ENCODE peak calls at places on chromosomes 7 and 10, in eight cellular contexts. F is neural progenitor cell, H is GM20000, Z is foreskin keratinocyte, L is upper lobe of right lung, D is AG04449, Y is PC-9, J is HFF-Myc. O is an unnamed sample.

GRCh38 chr10:62231371-62231770 is 37.3 kb downstream of the RTKN2 start:
- DNase-seq in Z (peak), H (no peak), L (no peak), F (no peak), D (peak), J (no peak), Y (peak), O (no peak)

GRCh38 chr7:140501941-140502340 is 22.6 kb upstream of the MKRN1 start:
- DNase-seq in J (no peak), Z (no peak), H (no peak), F (no peak), D (no peak), L (no peak), Y (no peak), O (no peak)

GRCh38 chr10:63466168-63466935 is 575 bp upstream of the JMJD1C start:
- DNase-seq in Y (no peak), D (no peak), L (no peak), J (no peak), Z (peak), F (peak), H (peak), O (no peak)

GRCh38 chr7:124330741-124331407 is 298.0 kb upstream of the TMEM229A start:
- DNase-seq in Y (no peak), L (no peak), Z (no peak), D (no peak), F (no peak), J (no peak), H (no peak), O (no peak)

GRCh38 chr10:110802551-110803238 is 69.0 kb upstream of the PDCD4 start:
- DNase-seq in L (peak), Y (no peak), D (peak), Z (peak), H (peak), F (no peak), J (peak), O (peak)

GRCh38 chr7:38186593-38187314 is 8.7 kb downstream of the STARD3NL start:
- DNase-seq in Y (no peak), J (no peak), Z (peak), F (no peak), D (no peak), L (no peak), H (no peak), O (no peak)

GRCh38 chr10:69037489-69037888 is 48.9 kb downstream of the KIFBP start:
- DNase-seq in J (no peak), L (no peak), F (no peak), Z (no peak), H (no peak), D (no peak), Y (no peak), O (no peak)

GRCh38 chr7:149637911-149638565 is 135.3 kb downstream of the ZNF467 start:
- DNase-seq in Y (no peak), F (no peak), D (no peak), Z (no peak), L (no peak), J (no peak), H (no peak), O (no peak)

GRCh38 chr10:15486404-15486803 is 115.3 kb upstream of the FAM171A1 start:
- DNase-seq in Z (no peak), D (peak), F (no peak), J (no peak), L (no peak), H (no peak), Y (no peak), O (no peak)

GRCh38 chr10:71999360-72000072 is 35.3 kb downstream of the CHST3 start:
- DNase-seq in D (no peak), Y (no peak), L (no peak), Z (peak), H (no peak), F (peak), J (no peak), O (no peak)

GRCh38 chr7:30652951-30653641 is 29.2 kb downstream of the CRHR2 start:
- DNase-seq in H (no peak), D (no peak), Z (no peak), Y (no peak), L (peak), J (no peak), F (no peak), O (no peak)

GRCh38 chr10:70378122-70378521 is 4.3 kb downstream of the LRRC20 start:
- DNase-seq in L (no peak), J (peak), D (peak), Z (peak), H (no peak), Y (peak), F (no peak), O (no peak)

GRCh38 chr10:22712959-22713852 is 1.2 kb downstream of the PIP4K2A start:
- DNase-seq in Z (peak), L (peak), H (peak), Y (no peak), F (peak), D (no peak), J (no peak), O (peak)

GRCh38 chr10:99926925-99927718 is 82.6 kb downstream of the DNMBP start:
- DNase-seq in Z (no peak), J (no peak), Y (peak), H (no peak), D (no peak), F (no peak), L (no peak), O (no peak)

GRCh38 chr10:122163182-122164027 is 107.7 kb upstream of the BTBD16 start:
- DNase-seq in F (peak), L (peak), J (no peak), D (no peak), Z (no peak), Y (no peak), H (no peak), O (no peak)

GRCh38 chr10:126520918-126521317 is 132.6 kb upstream of the ADAM12 start:
- DNase-seq in D (no peak), F (no peak), Z (no peak), H (no peak), L (no peak), J (no peak), Y (no peak), O (no peak)

GRCh38 chr10:128268015-128268722 is 141.9 kb upstream of the MKI67 start:
- DNase-seq in Y (no peak), F (peak), J (no peak), H (no peak), L (no peak), Z (peak), D (no peak), O (no peak)
- TF ChIP-seq CTCF in Y (peak), F (peak), J (no peak), H (no peak), L (peak), Z (peak), D (no peak), O (peak)

DNA sequence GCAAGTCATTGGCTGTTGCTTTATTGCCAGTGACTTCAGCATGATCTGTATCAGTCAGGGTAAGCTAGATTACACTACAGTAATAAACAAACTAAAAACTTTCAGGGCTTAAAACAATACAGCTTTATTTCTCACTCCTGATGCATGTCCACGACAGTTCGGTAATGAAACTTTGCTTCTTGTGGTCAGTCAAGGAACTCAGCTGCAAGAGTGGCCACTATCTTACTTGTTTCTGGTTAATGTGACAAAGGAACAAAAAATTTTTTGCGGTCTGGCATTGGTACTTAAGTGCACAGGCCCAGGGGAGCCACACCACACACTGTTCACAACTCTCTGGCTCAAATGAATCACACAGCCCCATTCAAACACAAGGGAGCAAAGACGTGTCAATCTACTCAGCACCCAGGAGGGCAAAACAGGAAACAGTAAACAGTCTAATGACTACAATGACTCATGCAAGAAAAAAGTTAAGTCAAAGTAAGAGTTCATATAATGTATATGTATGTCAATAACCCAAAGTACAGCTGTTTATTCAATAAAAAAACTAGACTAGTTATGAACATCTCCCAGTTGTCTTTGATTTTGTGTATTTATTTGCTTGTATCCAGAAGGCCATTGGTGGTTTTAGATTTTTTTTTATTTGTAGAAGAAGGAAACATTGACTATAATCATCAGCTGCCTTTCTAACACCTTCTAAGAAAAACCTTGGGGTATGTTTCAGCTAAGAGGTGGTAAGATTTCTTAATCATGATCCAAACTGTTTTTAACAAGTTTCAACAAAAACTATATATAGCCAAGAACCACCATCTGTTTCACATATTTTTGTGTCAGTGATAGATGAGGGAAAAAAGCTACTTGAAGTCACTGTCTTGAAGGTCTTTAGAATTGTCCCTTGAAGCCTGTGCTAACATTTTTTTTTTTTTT is 134.4 kb upstream of the FAM3C start:
- DNase-seq in H (peak), D (peak), Z (peak), L (no peak), F (no peak), J (peak), Y (peak), O (peak)
- TF ChIP-seq CTCF in H (no peak), D (no peak), Z (no peak), L (no peak), F (no peak), J (no peak), Y (no peak), O (no peak)

GRCh38 chr10:27341001-27341400 is 100.4 kb upstream of the ACBD5 start:
- DNase-seq in L (no peak), H (no peak), J (no peak), F (no peak), Y (no peak), Z (no peak), D (no peak), O (no peak)

GRCh38 chr10:27344568-27345454 is 104.2 kb upstream of the ACBD5 start:
- DNase-seq in Y (no peak), Z (no peak), L (no peak), H (no peak), J (no peak), F (peak), D (no peak), O (peak)

GRCh38 chr10:27349987-27350386 is 109.4 kb upstream of the ACBD5 start:
- DNase-seq in H (no peak), Z (no peak), F (no peak), D (no peak), L (no peak), Y (no peak), J (no peak), O (no peak)

GRCh38 chr10:27345455-27345909 is 104.9 kb upstream of the ACBD5 start:
- DNase-seq in Z (no peak), L (no peak), H (peak), F (no peak), Y (no peak), D (no peak), J (no peak), O (peak)
- TF ChIP-seq CTCF in Z (no peak), L (no peak), H (no peak), F (no peak), Y (no peak), D (no peak), J (no peak), O (no peak)

GRCh38 chr7:50628469-50629084 is 63.4 kb upstream of the DDC start:
- DNase-seq in J (no peak), Z (no peak), H (no peak), F (peak), Y (no peak), D (no peak), L (no peak), O (no peak)
- TF ChIP-seq CTCF in J (no peak), Z (no peak), H (no peak), F (peak), Y (no peak), D (no peak), L (no peak), O (no peak)

GRCh38 chr7:11345621-11346020 is 371.9 kb downstream of the PHF14 start:
- DNase-seq in L (no peak), F (no peak), H (no peak), D (no peak), Y (no peak), J (no peak), Z (peak), O (no peak)

GRCh38 chr7:11346312-11346711 is 372.6 kb downstream of the PHF14 start:
- DNase-seq in L (no peak), Z (no peak), H (no peak), Y (no peak), F (no peak), D (no peak), J (no peak), O (no peak)

GRCh38 chr7:11343136-11343535 is 369.5 kb downstream of the PHF14 start:
- DNase-seq in Z (no peak), J (no peak), H (no peak), D (no peak), L (no peak), F (no peak), Y (no peak), O (no peak)

GRCh38 chr7:11343818-11344413 is 370.2 kb downstream of the PHF14 start:
- DNase-seq in Y (no peak), Z (peak), H (peak), L (no peak), F (peak), D (no peak), J (peak), O (no peak)

GRCh38 chr7:11341285-11341944 is 367.7 kb downstream of the PHF14 start:
- DNase-seq in D (no peak), H (no peak), Y (no peak), L (no peak), F (peak), J (peak), Z (peak), O (no peak)
- TF ChIP-seq CTCF in D (no peak), H (no peak), Y (peak), L (peak), F (peak), J (no peak), Z (peak), O (peak)

GRCh38 chr10:33132626-33133025 is 174.6 kb upstream of the ITGB1 start:
- DNase-seq in F (no peak), L (no peak), Y (no peak), Z (peak), D (no peak), H (no peak), J (no peak), O (no peak)
- TF ChIP-seq CTCF in F (peak), L (no peak), Y (no peak), Z (peak), D (no peak), H (no peak), J (no peak), O (peak)

O was measured in GM06990.